ENCODE peak calls at places on chromosomes 13 and 19, in seven cellular contexts. H is GM13977; Z is activated naive CD8-positive, alpha-beta T cell treated with anti-CD3 and anti-CD28 coated beads for 36 hours; D is Peyer's patch; W is NCI-H526; A is non-pigmented ciliary epithelial cell; K is heart right ventricle. T is an unnamed sample.

GRCh38 chr13:36259361-36260137 is 38.1 kb downstream of the CCDC169 start:
- DNase-seq in A (no peak), W (no peak), Z (no peak), K (no peak), D (no peak), H (no peak), T (no peak)

GRCh38 chr19:45767881-45768643 is 990 bp downstream of the SIX5 start:
- DNase-seq in A (no peak), Z (peak), H (peak), D (peak), K (peak), W (peak), T (no peak)

GRCh38 chr19:19464339-19465098 is 50.8 kb downstream of the TSSK6 start:
- DNase-seq in Z (no peak), A (peak), H (no peak), W (no peak), K (no peak), D (no peak), T (no peak)

GRCh38 chr13:111359237-111359915 is 38.9 kb downstream of the TEX29 start:
- DNase-seq in A (no peak), D (no peak), W (no peak), H (no peak), K (no peak), Z (no peak), T (no peak)

GRCh38 chr13:30679483-30680330 is 55.6 kb upstream of the ALOX5AP start:
- DNase-seq in Z (no peak), W (peak), A (no peak), H (peak), D (peak), K (no peak), T (no peak)

GRCh38 chr13:111122056-111122455 is 6.9 kb downstream of the ARHGEF7 start:
- DNase-seq in D (no peak), Z (no peak), K (no peak), H (no peak), A (no peak), W (no peak), T (no peak)

GRCh38 chr13:98996046-98996445 is 18.2 kb upstream of the DOCK9 start:
- DNase-seq in H (no peak), A (no peak), K (no peak), D (no peak), W (no peak), Z (no peak), T (no peak)

GRCh38 chr19:17340302-17340870 is 3.0 kb downstream of the GTPBP3 start:
- DNase-seq in K (no peak), A (no peak), W (no peak), Z (no peak), H (no peak), D (no peak), T (no peak)

T was measured in glomerular endothelial cell.